ENCODE peak calls at places on chromosome 12, in four cellular contexts. I, X, H and C are unnamed samples. For H3K4me1, the result is how much of the 10 kb centered on the place peaks cover.

GRCh38 chr12:107522692-107523477 is 162.7 kb upstream of the PWP1 start:
- DNase-seq in I (peak), X (no peak), H (no peak), C (no peak)

GRCh38 chr12:132185698-132186097 is 41.4 kb downstream of the NOC4L start:
- DNase-seq in I (no peak), X (no peak), H (no peak), C (no peak)

GRCh38 chr12:51548241-51548640 is 42.8 kb upstream of the SCN8A start:
- DNase-seq in I (no peak), X (no peak), H (no peak), C (no peak)

GRCh38 chr12:96516472-96517417 is 27.4 kb downstream of the CFAP54 start:
- DNase-seq in I (peak), X (peak), H (peak), C (peak)

GRCh38 chr12:57236925-57237652 is 7.6 kb downstream of the SHMT2 start:
- DNase-seq in I (peak), X (peak), H (no peak), C (no peak)

GRCh38 chr12:69648476-69648875 is 37.8 kb upstream of the LRRC10 start:
- DNase-seq in I (no peak), X (no peak), H (peak), C (no peak)

GRCh38 chr12:11461433-11461832 is 66.1 kb upstream of the PRB2 start:
- DNase-seq in I (peak), X (no peak), H (peak), C (no peak)

GRCh38 chr12:123076604-123077297 is 74.1 kb downstream of the PITPNM2 start:
- DNase-seq in I (no peak), X (no peak), H (peak), C (no peak)

GRCh38 chr12:84976133-84976532 is 59.9 kb downstream of the TSPAN19 start:
- DNase-seq in I (no peak), X (peak), H (no peak), C (no peak)

GRCh38 chr12:41981758-41982157 is 162.9 kb downstream of the GXYLT1 start:
- DNase-seq in I (no peak), X (no peak), H (peak), C (no peak)

GRCh38 chr12:27304856-27305255 is 27.8 kb upstream of the BMAL2 start:
- DNase-seq in I (no peak), X (no peak), H (no peak), C (no peak)

GRCh38 chr12:75599061-75599460 is 87.7 kb upstream of the KRR1 start:
- DNase-seq in I (no peak), X (no peak), H (no peak), C (no peak)

GRCh38 chr12:75784591-75784990 is 247.0 kb downstream of the PHLDA1 start:
- DNase-seq in I (no peak), X (peak), H (peak), C (peak)

GRCh38 chr12:110546339-110546738 is 36.8 kb downstream of the PPTC7 start:
- DNase-seq in I (no peak), X (no peak), H (peak), C (no peak)

GRCh38 chr12:54147606-54148005 is 41.2 kb downstream of the SMUG1 start:
- DNase-seq in I (no peak), X (no peak), H (no peak), C (no peak)

GRCh38 chr12:66164349-66164821 is 5.4 kb downstream of the TMBIM4 start:
- DNase-seq in I (no peak), X (no peak), H (no peak), C (no peak)

GRCh38 chr12:108349245-108349644 is 10.1 kb upstream of the CMKLR1 start:
- DNase-seq in I (no peak), X (no peak), H (no peak), C (no peak)

GRCh38 chr12:1796515-1797010 is 23.8 kb upstream of the LRTM2 start:
- DNase-seq in I (peak), X (peak), H (no peak), C (no peak)

GRCh38 chr12:48882325-48882687 is 16.6 kb upstream of the RND1 start:
- DNase-seq in I (peak), X (no peak), H (peak), C (no peak)

GRCh38 chr12:65152586-65152985 is 16.8 kb upstream of the LEMD3 start:
- DNase-seq in I (no peak), X (no peak), H (no peak), C (no peak)

GRCh38 chr12:80135624-80136023 is 36.3 kb downstream of the OTOGL start:
- DNase-seq in I (no peak), X (no peak), H (no peak), C (no peak)

GRCh38 chr12:102423447-102423846 is 56.9 kb downstream of the IGF1 start:
- DNase-seq in I (no peak), X (no peak), H (no peak), C (no peak)

GRCh38 chr12:120213758-120214157 is 12.8 kb upstream of the RPLP0 start:
- DNase-seq in I (no peak), X (no peak), H (no peak), C (no peak)

GRCh38 chr12:76085159-76085868 is 829 bp upstream of the NAP1L1 start:
- DNase-seq in I (no peak), X (no peak), H (no peak), C (no peak)

GRCh38 chr12:131943389-131943788 is 6.4 kb upstream of the EP400 start:
- DNase-seq in I (peak), X (no peak), H (no peak), C (peak)

GRCh38 chr12:62659457-62660295 is 193.1 kb downstream of the MON2 start:
- DNase-seq in I (peak), X (no peak), H (no peak), C (no peak)

GRCh38 chr12:20099395-20099976 is 268.9 kb upstream of the PDE3A start:
- DNase-seq in I (no peak), X (no peak), H (no peak), C (no peak)

GRCh38 chr12:93756295-93756694 is 79.1 kb downstream of the CRADD start:
- DNase-seq in I (no peak), X (no peak), H (no peak), C (no peak)

GRCh38 chr12:32322354-32322753 is 77.0 kb upstream of the FGD4 start:
- DNase-seq in I (no peak), X (no peak), H (no peak), C (no peak)

GRCh38 chr12:75591628-75592027 is 80.2 kb upstream of the KRR1 start:
- DNase-seq in I (no peak), X (no peak), H (no peak), C (no peak)

GRCh38 chr12:27296674-27297073 is 36.0 kb upstream of the BMAL2 start:
- DNase-seq in I (no peak), X (no peak), H (no peak), C (no peak)

GRCh38 chr12:18819471-18819870 is 81.6 kb downstream of the CAPZA3 start:
- DNase-seq in I (no peak), X (no peak), H (no peak), C (no peak)

GRCh38 chr12:86950043-86950838 is 694.0 kb upstream of the MGAT4C start:
- DNase-seq in I (no peak), X (no peak), H (no peak), C (no peak)

GRCh38 chr12:15754233-15754632 is 35.0 kb downstream of the EPS8 start:
- DNase-seq in I (no peak), X (no peak), H (no peak), C (no peak)

GRCh38 chr12:52081263-52081733 is 1.8 kb downstream of the SMIM41 start:
- DNase-seq in I (no peak), X (peak), H (no peak), C (no peak)

GRCh38 chr12:11716794-11717532 is 67.5 kb downstream of the ETV6 start:
- DNase-seq in I (no peak), X (no peak), H (no peak), C (no peak)

GRCh38 chr12:98635657-98636323 is 8.8 kb downstream of the IKBIP start:
- DNase-seq in I (no peak), X (no peak), H (peak), C (no peak)

GRCh38 chr12:106109168-106109910 is 29.4 kb downstream of the NUAK1 start:
- DNase-seq in I (no peak), X (no peak), H (no peak), C (no peak)
- H3K4me1 ChIP-seq in I (under half), X (half or more), H (half or more), C (half or more)

GRCh38 chr12:89826468-89826867 is 117.8 kb upstream of the ATP2B1 start:
- DNase-seq in I (no peak), X (no peak), H (no peak), C (no peak)
- H3K4me1 ChIP-seq in I (under half), X (under half), H (under half), C (under half)

DNA sequence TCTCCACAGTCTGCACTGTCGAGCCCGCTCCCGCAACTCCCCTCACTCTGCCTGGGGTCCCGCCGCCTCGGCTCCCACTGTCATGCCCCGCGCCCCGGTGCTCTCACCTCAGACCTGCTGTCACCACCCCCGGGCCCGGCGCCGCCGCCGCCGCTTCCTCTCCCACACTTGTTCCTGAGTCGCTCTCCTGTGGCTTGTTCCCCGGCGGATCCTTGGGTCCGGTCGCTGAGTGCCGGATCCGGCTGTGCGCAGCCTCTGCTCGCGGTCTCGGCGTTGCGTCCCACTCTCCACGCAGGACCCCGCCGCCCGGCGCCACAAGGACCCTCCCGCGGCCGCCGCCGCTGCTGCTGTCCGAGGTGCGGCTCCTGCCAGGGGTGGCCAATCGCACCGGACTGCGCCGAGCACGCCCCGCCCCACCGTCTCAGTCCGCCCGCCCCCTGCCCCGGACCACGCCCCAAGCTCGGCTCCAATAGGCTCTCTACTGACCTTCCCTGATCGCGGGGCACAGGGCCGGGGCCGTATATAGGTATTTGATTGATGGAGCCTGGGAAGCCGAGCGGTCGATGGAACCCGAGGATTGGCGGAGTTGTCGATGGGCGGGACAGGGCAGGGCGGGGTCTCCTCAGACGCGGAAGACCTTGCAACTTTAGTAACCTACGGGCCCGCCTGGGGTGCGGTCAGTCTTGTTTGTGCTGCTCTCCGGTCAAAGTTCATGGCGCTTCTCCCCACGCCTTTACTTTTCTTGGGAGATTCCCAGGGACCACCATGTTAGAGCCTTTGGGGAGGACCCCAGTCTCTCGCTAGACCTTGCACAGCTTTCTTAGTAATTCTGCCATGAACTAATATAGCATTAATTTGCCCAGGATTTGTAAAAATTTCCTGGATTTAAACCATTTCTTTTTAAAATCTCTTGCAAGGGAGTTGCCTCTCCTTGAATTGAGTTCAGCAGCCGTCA is at the start of gene TAOK3:
- DNase-seq in I (peak), X (peak), H (peak), C (peak)
- H3K4me1 ChIP-seq in I (under half), X (under half), H (under half), C (half or more)

DNA sequence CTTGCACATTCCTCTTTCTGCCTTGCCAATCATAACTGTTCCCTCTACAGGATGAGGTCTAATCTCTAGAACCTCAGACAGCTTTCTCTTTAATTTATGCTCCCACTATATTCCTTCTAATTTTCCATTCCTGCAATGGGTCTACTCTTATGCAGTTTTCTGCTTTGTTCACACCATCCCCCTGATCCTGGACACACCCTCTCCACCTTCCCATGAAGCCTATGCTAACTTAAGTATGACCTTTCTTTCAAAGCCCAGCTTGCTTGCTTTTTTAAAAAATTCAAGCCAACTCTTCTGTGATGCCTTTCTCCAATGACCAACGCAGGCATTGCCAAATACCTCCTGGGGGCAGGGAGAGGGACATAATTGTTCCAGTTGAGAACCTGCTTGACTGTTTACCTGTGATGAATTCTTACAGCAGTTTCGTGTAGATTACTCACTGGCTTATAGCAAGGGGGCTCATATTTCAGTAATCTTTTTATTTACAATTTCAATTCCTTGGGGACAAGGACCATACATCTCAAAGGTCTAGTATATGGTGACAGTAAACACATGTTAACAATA is 7.8 kb downstream of the SLC38A1 start:
- DNase-seq in I (no peak), X (no peak), H (peak), C (no peak)
- H3K4me1 ChIP-seq in I (under half), X (under half), H (half or more), C (under half)

GRCh38 chr12:124430491-124430890 is 135.6 kb downstream of the RFLNA start:
- DNase-seq in I (no peak), X (no peak), H (no peak), C (no peak)
- H3K4me1 ChIP-seq in I (under half), X (under half), H (under half), C (under half)

DNA sequence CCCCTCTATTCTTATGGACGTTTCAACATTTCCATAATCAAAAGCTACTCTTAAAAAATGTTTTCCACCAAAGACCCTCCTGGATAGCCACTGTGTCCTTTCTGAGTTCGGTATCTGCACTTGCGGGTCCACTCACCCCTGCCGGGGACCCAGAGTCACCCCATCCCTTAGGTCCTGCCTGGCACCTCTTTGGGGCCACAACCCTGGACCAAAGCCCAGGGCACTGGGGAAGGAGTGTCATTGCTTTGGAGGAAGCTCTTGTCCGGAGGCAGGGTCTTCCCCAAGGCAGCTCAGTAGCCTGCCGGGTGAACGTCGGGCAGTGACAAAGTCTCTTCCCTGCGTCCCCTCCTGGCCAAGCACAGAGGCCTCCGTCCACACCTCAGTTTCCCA is 129.6 kb downstream of the RFLNA start:
- DNase-seq in I (no peak), X (no peak), H (no peak), C (no peak)
- H3K4me1 ChIP-seq in I (under half), X (under half), H (under half), C (half or more)

GRCh38 chr12:70795608-70796007 is 124.9 kb downstream of the PTPRR start:
- DNase-seq in I (no peak), X (no peak), H (no peak), C (no peak)
- H3K4me1 ChIP-seq in I (under half), X (under half), H (under half), C (under half)

GRCh38 chr12:8909752-8910151 is 4.6 kb upstream of the PHC1 start:
- DNase-seq in I (no peak), X (no peak), H (no peak), C (no peak)
- H3K4me1 ChIP-seq in I (under half), X (under half), H (under half), C (under half)

DNA sequence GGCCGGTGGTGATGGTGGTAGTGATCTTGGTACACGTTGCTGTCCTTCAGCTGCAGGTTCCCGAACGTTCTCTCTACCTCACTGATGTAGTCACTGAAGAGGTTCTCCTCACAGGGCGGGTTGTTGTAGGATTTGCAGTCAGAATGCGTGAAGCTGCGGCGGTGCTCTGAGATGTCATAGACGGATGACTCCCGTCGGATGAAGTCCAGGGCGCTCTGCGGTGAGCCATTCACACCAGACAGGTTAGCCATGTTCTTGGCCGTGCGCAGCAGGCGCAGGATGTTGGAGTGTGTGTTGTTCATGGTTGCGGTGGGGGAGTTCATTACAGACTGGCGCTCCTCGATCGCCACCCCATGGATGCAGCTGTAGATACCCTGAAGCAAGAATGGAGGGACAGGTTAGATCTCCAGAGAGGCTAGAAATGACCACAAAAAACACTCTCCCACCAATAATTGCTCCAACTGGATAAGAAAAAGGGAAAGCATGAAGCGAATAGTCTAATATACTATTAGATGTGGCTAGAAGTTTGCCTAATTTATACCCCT is 367.8 kb downstream of the EMP1 start:
- DNase-seq in I (no peak), X (no peak), H (no peak), C (no peak)
- H3K4me1 ChIP-seq in I (under half), X (under half), H (under half), C (under half)